ENCODE peak calls at places on chromosomes 5 and 9, in four cellular contexts. P is neuronal stem cell, R is fibroblast of lung, O is HCT116. D is an unnamed sample.

GRCh38 chr5:15637886-15638285 is 137.9 kb downstream of the FBXL7 start:
- DNase-seq in O (no peak), R (no peak), P (no peak), D (no peak)

GRCh38 chr9:81557957-81558791 is 131.2 kb downstream of the TLE1 start:
- DNase-seq in O (no peak), P (no peak), R (peak; percentile 94), D (no peak)

GRCh38 chr9:109683521-109683920 is 96.5 kb upstream of the PALM2AKAP2 start:
- DNase-seq in R (peak; percentile 50), P (no peak), O (no peak), D (no peak)

GRCh38 chr5:89728750-89729149 is 680.8 kb downstream of the CETN3 start:
- DNase-seq in P (no peak), O (no peak), R (peak; percentile 86), D (no peak)

GRCh38 chr5:135339189-135339588 is 59.8 kb downstream of the MACROH2A1 start:
- DNase-seq in P (no peak), O (no peak), R (no peak), D (no peak)

GRCh38 chr9:14007199-14007769 is 306.7 kb downstream of the NFIB start:
- DNase-seq in P (no peak), O (no peak), R (no peak), D (no peak)

GRCh38 chr9:111598730-111599091 is 736 bp downstream of the PTGR1 start:
- DNase-seq in O (no peak), R (peak; percentile 44), P (peak; percentile 23), D (peak; percentile 51)

GRCh38 chr9:98603821-98604383 is 104.8 kb downstream of the GABBR2 start:
- DNase-seq in P (no peak), O (no peak), R (peak; percentile 68), D (no peak)

GRCh38 chr9:10252174-10252573 is 360.6 kb downstream of the PTPRD start:
- DNase-seq in O (no peak), P (no peak), R (peak; percentile 17), D (peak; percentile 11)

GRCh38 chr9:104872959-104873850 is 54.8 kb downstream of the ABCA1 start:
- DNase-seq in P (no peak), O (no peak), R (peak; percentile 98), D (peak; percentile 55)

GRCh38 chr9:8858250-8859161 is 1058.9 kb upstream of the DMAC1 start:
- DNase-seq in P (no peak), R (peak; percentile 3), O (no peak), D (peak; percentile 20)

GRCh38 chr5:41346609-41347008 is 133.3 kb upstream of the C6 start:
- DNase-seq in O (peak; percentile 3), P (no peak), R (peak; percentile 3), D (no peak)

GRCh38 chr9:134662143-134662876 is 20.7 kb downstream of the COL5A1 start:
- DNase-seq in O (no peak), R (peak; percentile 91), P (no peak), D (peak; percentile 80)

GRCh38 chr5:177025139-177025538 is 2.6 kb downstream of the ZNF346 start:
- DNase-seq in P (no peak), O (no peak), R (peak; percentile 18), D (no peak)

GRCh38 chr9:6877671-6878161 is 119.9 kb downstream of the KDM4C start:
- DNase-seq in P (no peak), O (no peak), R (peak; percentile 86), D (no peak)

GRCh38 chr5:55546991-55547390 is 12.2 kb upstream of the PLPP1 start:
- DNase-seq in R (no peak), P (no peak), O (no peak), D (peak; percentile 29)

GRCh38 chr5:174736351-174736721 is 12.0 kb downstream of the MSX2 start:
- DNase-seq in O (no peak), P (no peak), R (peak; percentile 90), D (peak; percentile 61)

GRCh38 chr5:116289276-116289675 is 204.5 kb downstream of the COMMD10 start:
- DNase-seq in P (no peak), R (no peak), O (no peak), D (no peak)

GRCh38 chr5:13695076-13695712 is 249.3 kb downstream of the DNAH5 start:
- DNase-seq in O (no peak), P (no peak), R (no peak), D (peak; percentile 36)

GRCh38 chr9:77512876-77513275 is 135.2 kb downstream of the GNA14 start:
- DNase-seq in O (no peak), R (no peak), P (no peak), D (peak; percentile 25)

GRCh38 chr5:180234271-180234670 is 25.3 kb upstream of the RASGEF1C start:
- DNase-seq in O (no peak), P (no peak), R (no peak), D (no peak)

GRCh38 chr5:21680196-21680595 is 1172.9 kb downstream of the CDH12 start:
- DNase-seq in R (peak; percentile 96), O (no peak), P (no peak), D (no peak)

GRCh38 chr9:78297672-78297961 is 692 bp downstream of the PSAT1 start:
- DNase-seq in O (no peak), R (no peak), P (no peak), D (no peak)

GRCh38 chr5:35987776-35988175 is 3.4 kb downstream of the UGT3A1 start:
- DNase-seq in R (no peak), P (no peak), O (no peak), D (no peak)

GRCh38 chr9:98807811-98808195 is 333 bp downstream of the GALNT12 start:
- DNase-seq in O (no peak), R (peak; percentile 33), P (no peak), D (peak; percentile 40)

GRCh38 chr9:4829956-4830355 is 37.2 kb downstream of the RCL1 start:
- DNase-seq in R (peak; percentile 48), P (no peak), O (no peak), D (no peak)

GRCh38 chr5:1032551-1033027 is 24.0 kb downstream of the NKD2 start:
- DNase-seq in O (no peak), P (no peak), R (no peak), D (no peak)

GRCh38 chr5:177339107-177339638 is 12.3 kb downstream of the LMAN2 start:
- DNase-seq in P (no peak), O (no peak), R (no peak), D (no peak)

GRCh38 chr5:95081500-95082355 is 203.2 kb downstream of the MCTP1 start:
- DNase-seq in O (no peak), R (peak; percentile 85), P (peak; percentile 4), D (peak; percentile 66)

GRCh38 chr5:82312373-82312856 is 34.3 kb upstream of the RPS23 start:
- DNase-seq in R (peak; percentile 74), O (peak; percentile 54), P (peak; percentile 71), D (peak; percentile 85)

GRCh38 chr5:53109041-53109435 is 519 bp downstream of the MOCS2 start:
- DNase-seq in P (peak; percentile 9), R (no peak), O (no peak), D (peak; percentile 32)

GRCh38 chr5:22480305-22480704 is 372.8 kb downstream of the CDH12 start:
- DNase-seq in O (no peak), R (no peak), P (no peak), D (no peak)

GRCh38 chr9:136108648-136109266 is 9.9 kb downstream of the TMEM250 start:
- DNase-seq in O (no peak), R (no peak), P (no peak), D (no peak)
- H3K4me1 ChIP-seq in O (peaks cover 33% of the 10 kb centered on the region), R (peaks cover 18% of the 10 kb centered on the region), P (peaks cover 29% of the 10 kb centered on the region), D (peaks cover 30% of the 10 kb centered on the region)

DNA sequence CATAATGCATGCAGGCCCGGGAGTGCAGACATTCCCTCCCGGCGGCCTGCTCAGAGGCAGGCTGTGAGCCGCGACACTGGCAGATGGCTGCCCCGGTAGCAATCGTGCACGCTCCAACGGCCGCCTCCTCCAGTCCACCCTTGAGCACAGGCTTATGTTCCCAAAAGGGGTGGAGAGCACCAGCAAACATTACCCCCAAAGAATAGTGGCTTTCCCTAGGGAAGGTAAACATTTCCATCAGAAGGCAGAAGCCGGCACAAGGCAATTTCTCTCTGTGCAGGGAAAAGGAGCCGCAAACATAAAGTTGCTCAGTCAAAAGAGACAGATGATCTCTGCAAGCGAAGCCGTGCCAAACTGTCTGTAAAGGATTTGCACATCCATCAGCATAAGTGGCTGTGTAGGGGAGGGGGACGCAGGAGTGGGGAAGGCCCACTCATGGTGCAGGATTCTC is 92.5 kb downstream of the SIL1 start:
- DNase-seq in R (no peak), P (peak; percentile 23), O (no peak), D (no peak)
- H2AFZ ChIP-seq in R (no peak overlapping the region), P (peak overlapping the region; percentile 83), O (no peak overlapping the region), D (no peak overlapping the region)

GRCh38 chr5:96934695-96935555 is 955 bp upstream of the LNPEP start:
- DNase-seq in R (peak; percentile 97), O (peak; percentile 93), P (peak; percentile 92), D (peak; percentile 96)

GRCh38 chr5:96935556-96936430 is at the start of gene LNPEP:
- DNase-seq in O (peak; percentile 94), R (peak; percentile 99), P (peak; percentile 96), D (peak; percentile 98)

GRCh38 chr5:96934291-96934694 is 1.6 kb upstream of the LNPEP start:
- DNase-seq in R (peak; percentile 63), P (no peak), O (no peak), D (peak; percentile 23)

GRCh38 chr5:96932026-96932425 is 3.9 kb upstream of the LNPEP start:
- DNase-seq in P (no peak), R (no peak), O (no peak), D (no peak)

GRCh38 chr5:96933764-96934163 is 2.1 kb upstream of the LNPEP start:
- DNase-seq in P (no peak), R (no peak), O (no peak), D (no peak)
- H3K4me1 ChIP-seq in P (peaks cover 7% of the 10 kb centered on the region), R (peaks cover 5% of the 10 kb centered on the region), O (peaks cover 17% of the 10 kb centered on the region), D (peaks cover 18% of the 10 kb centered on the region)

DNA sequence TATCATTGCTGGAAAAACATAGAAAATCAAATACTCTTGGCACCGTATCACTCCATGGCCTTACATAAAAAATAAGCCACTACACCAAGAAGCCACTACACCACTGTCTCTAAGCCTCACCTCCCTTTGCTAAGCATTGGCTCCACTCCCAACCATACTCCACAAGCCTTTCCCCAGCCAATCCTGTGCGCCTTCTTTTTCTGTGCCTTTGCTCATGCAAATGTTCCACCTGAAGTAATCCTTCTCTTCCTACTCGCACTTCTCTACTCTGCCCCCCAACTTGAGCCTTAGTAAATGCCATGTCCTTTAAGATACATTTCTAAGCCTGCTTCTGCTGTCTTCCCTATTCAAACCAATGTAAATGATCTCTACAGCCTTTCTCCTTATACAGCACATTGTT is 454.7 kb upstream of the TUSC1 start:
- DNase-seq in R (no peak), O (no peak), P (no peak), D (no peak)
- H2AFZ ChIP-seq in R (no peak overlapping the region), O (no peak overlapping the region), P (no peak overlapping the region), D (no peak overlapping the region)

DNA sequence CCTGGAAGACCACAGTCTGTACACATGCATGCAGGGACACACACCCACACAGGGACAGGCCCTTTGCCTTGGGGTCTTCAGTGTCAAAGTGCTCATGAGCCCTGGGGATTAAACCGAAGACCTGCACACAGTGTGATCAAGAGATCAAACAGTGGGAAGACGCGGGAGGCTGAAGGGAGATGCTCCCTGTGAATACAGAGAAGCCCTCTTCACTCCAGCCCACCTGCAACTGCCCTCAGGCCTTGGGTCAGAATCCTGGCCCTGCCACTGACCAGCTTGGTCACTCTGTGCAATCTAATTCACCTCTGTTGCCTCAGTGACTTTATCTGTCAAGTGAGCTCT is 2.9 kb downstream of the RALGDS start:
- DNase-seq in O (no peak), P (no peak), R (no peak), D (no peak)
- H3K4me1 ChIP-seq in O (peaks cover 8% of the 10 kb centered on the region), P (peaks cover 59% of the 10 kb centered on the region), R (peaks cover 22% of the 10 kb centered on the region), D (peaks cover 59% of the 10 kb centered on the region)

D was measured in hepatocyte.